ENCODE peak calls at places on chromosomes 5 and 9, in six cellular contexts. Z, B, Q, R, X and Y are unnamed samples.

GRCh38 chr5:139747583-139748504 is 47.8 kb upstream of the PSD2 start:
- DNase-seq in B (peak; percentile 31), X (no peak), R (no peak), Z (no peak), Q (peak; percentile 59), Y (peak; percentile 44)

GRCh38 chr5:33816791-33817190 is 75.0 kb downstream of the ADAMTS12 start:
- DNase-seq in Z (no peak), X (no peak), Q (no peak), R (no peak), B (no peak), Y (no peak)

GRCh38 chr9:87223397-87224246 is 274.0 kb upstream of the DAPK1 start:
- DNase-seq in Q (no peak), B (no peak), R (no peak), X (peak; percentile 7), Z (no peak), Y (no peak)

GRCh38 chr5:61120534-61120933 is 41.7 kb downstream of the SMIM15 start:
- DNase-seq in B (no peak), R (no peak), X (no peak), Q (no peak), Z (no peak), Y (no peak)

GRCh38 chr5:167837127-167837526 is 454.3 kb upstream of the WWC1 start:
- DNase-seq in R (no peak), X (no peak), Q (no peak), B (no peak), Z (no peak), Y (no peak)

GRCh38 chr9:123138156-123138555 is 104.7 kb downstream of the GPR21 start:
- DNase-seq in Z (no peak), Q (no peak), X (no peak), B (no peak), R (no peak), Y (no peak)

GRCh38 chr5:154260224-154260859 is 69.8 kb downstream of the GALNT10 start:
- DNase-seq in R (no peak), X (no peak), Q (no peak), B (no peak), Z (no peak), Y (no peak)

GRCh38 chr9:83034026-83034425 is 28.9 kb downstream of the RASEF start:
- DNase-seq in X (no peak), R (no peak), Q (no peak), B (no peak), Z (no peak), Y (no peak)

DNA sequence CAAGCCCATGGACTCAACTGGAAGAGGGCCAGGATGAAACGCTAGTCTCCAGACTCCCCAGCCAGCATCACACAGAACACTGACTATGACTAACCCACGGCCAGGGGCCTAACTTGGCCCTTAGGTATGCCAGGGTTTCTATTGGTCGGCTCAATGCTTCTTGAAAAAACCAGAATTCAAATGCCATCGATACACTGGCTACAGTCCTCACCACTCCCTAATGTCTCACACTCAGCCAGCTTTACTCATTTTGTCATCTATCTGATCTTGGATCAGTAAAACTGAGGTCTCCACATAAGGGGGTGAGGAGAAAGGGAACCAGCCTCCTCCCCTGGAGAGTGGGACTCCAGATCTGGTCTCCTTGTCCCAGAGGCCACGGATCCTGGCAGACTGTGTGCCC is 59.5 kb upstream of the FUBP3 start:
- DNase-seq in R (no peak), Z (no peak), B (no peak), Q (no peak), X (no peak), Y (no peak)
- TF ChIP-seq CTCF in R (no peak), Z (no peak), B (no peak), Q (no peak), X (no peak), Y (no peak)

GRCh38 chr9:113933188-113933587 is 57.1 kb downstream of the ZNF618 start:
- DNase-seq in B (no peak), X (no peak), Z (peak; percentile 46), R (no peak), Q (no peak), Y (no peak)

GRCh38 chr9:113933671-113934070 is 57.6 kb downstream of the ZNF618 start:
- DNase-seq in Q (no peak), Z (peak; percentile 54), B (peak; percentile 15), X (no peak), R (no peak), Y (no peak)

GRCh38 chr9:113934826-113935676 is 58.9 kb downstream of the ZNF618 start:
- DNase-seq in R (no peak), Q (no peak), X (no peak), B (peak; percentile 21), Z (peak; percentile 82), Y (no peak)

GRCh38 chr9:113935677-113936380 is 59.7 kb downstream of the ZNF618 start:
- DNase-seq in B (peak; percentile 14), X (no peak), R (no peak), Z (peak; percentile 76), Q (no peak), Y (no peak)

DNA sequence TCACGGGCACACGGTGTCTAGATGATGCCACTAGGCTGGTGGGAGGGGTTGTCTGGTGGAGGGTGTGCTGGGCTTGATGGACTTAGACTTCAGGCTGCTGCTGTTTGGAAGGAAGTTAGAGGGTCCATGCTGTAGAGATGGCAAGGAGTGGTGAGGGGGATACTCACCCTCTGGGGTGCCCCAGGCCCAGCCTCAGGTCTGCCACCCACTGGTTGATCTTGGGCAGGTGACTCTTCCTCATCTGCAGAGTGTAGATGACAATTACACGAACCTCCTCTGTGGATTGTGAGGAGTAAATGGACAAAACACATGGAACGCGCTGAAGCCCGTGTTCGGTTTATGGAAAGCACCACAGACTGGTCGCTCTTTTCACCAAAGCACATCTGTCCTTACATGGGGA is 58.1 kb downstream of the ZNF618 start:
- DNase-seq in X (no peak), Z (peak; percentile 49), Q (no peak), B (peak; percentile 17), R (no peak), Y (no peak)
- TF ChIP-seq CTCF in X (no peak), Z (no peak), Q (no peak), B (no peak), R (no peak), Y (no peak)

DNA sequence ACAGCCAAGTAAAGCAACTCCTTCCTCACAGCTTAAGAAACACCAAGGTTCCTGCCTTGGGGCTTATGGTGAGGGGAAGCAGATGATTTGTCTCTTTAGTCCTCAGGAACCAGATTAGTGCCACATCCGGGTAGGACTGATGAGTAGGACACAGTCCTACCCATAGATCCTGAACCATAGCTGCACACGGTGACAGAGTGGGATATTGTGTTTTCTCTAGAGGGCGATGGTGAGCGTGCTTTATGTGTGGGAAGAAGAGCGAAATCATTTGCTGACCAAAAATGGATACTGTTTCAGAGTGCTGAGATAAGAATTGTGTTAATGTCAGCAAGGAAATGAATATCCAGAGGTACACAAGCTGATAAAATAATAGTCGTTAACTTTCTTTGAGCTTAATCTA is 209.0 kb upstream of the FBXL7 start:
- DNase-seq in R (no peak), Q (no peak), Z (no peak), B (no peak), X (no peak), Y (no peak)
- TF ChIP-seq CTCF in R (no peak), Q (no peak), Z (no peak), B (no peak), X (no peak), Y (peak; percentile 16)

GRCh38 chr5:57174850-57175525 is 1.1 kb downstream of the GPBP1 start:
- DNase-seq in X (no peak), Q (no peak), R (no peak), B (no peak), Z (no peak), Y (no peak)

GRCh38 chr5:57173026-57173317 is 887 bp upstream of the GPBP1 start:
- DNase-seq in R (no peak), X (no peak), Z (no peak), B (no peak), Q (no peak), Y (no peak)

GRCh38 chr5:57174128-57174849 is 430 bp downstream of the GPBP1 start:
- DNase-seq in Q (peak; percentile 63), B (peak; percentile 41), Z (peak; percentile 90), R (no peak), X (peak; percentile 33), Y (peak; percentile 14)

GRCh38 chr5:57172466-57172961 is 1.3 kb upstream of the GPBP1 start:
- DNase-seq in Z (peak; percentile 76), B (no peak), X (no peak), R (no peak), Q (no peak), Y (no peak)

DNA sequence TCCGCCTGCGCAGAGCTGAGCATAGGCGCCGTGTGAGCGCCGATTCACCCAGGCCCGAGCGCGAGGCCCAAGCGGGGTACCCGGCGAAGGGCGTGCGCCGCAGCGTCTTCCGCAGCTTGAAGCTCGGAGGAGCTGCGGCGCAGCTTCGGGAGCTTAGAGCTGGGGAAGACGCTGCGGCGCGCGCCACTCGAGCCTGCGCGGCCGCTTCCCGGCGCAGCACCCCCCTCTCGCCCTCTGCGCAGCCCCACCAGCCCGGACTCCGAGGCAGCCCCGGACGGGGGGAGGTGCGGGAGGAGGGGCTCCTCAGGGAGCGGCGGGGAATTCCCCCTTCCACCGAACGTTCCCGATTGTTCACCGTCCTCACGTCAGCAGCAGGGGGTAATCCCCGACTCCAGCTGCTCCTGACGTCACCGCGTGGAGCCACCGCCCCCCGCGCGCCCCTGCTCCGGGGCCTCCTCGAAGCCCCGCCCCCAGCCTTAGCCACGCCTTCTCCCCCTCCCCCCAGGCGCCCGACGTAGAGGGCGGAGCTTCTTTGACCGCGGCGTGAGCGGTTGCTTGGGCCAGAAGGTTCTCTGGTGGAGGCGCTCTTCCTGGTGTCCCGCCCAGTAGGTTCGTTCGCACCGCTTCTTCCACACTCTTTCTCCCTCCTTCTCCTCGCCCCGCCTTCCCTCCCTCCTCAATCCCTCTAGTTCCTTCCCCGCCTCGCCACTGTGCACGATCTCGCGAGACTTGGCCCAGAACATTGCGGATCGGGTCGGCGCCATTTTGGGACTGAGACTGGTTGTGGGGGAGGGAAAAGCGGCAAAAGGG is at the start of gene GPBP1:
- DNase-seq in Q (peak; percentile 99), X (peak; percentile 97), Z (peak; percentile 100), R (peak; percentile 98), B (peak; percentile 98), Y (peak; percentile 98)
- TF ChIP-seq CTCF in Q (no peak), X (no peak), Z (no peak), R (no peak), B (no peak), Y (no peak)

GRCh38 chr9:113609562-113610318 is 146.2 kb downstream of the RGS3 start:
- DNase-seq in Q (peak; percentile 87), B (peak; percentile 97), Z (no peak), X (peak; percentile 71), R (no peak), Y (no peak)

GRCh38 chr9:113611461-113612215 is 148.1 kb downstream of the RGS3 start:
- DNase-seq in X (no peak), Q (no peak), Z (no peak), B (no peak), R (no peak), Y (no peak)

GRCh38 chr9:113612216-113612747 is 148.8 kb downstream of the RGS3 start:
- DNase-seq in R (no peak), Q (no peak), Z (no peak), B (no peak), X (no peak), Y (no peak)

GRCh38 chr9:113604393-113604792 is 140.9 kb downstream of the RGS3 start:
- DNase-seq in B (no peak), Q (no peak), Z (no peak), X (no peak), R (no peak), Y (no peak)

GRCh38 chr9:113608082-113608685 is 144.7 kb downstream of the RGS3 start:
- DNase-seq in Z (no peak), Q (no peak), R (no peak), X (no peak), B (no peak), Y (no peak)
- TF ChIP-seq CTCF in Z (no peak), Q (no peak), R (no peak), X (no peak), B (no peak), Y (no peak)